ENCODE peak calls at places on chromosomes 2 and 18, in six cellular contexts. One of them, this sample, is unnamed.

GRCh38 chr2:69224495-69224803 is 162.6 kb downstream of the GFPT1 start:
- DNase-seq in NCI-H82: no peak
- DNase-seq in A549: no peak
- DNase-seq in tibial artery: no peak
- DNase-seq in erythroblast: no peak
- DNase-seq in T-helper 2 cell: no peak
- DNase-seq in this sample: no peak

GRCh38 chr2:164388511-164388910 is 232.8 kb downstream of the GRB14 start:
- DNase-seq in erythroblast: no peak
- DNase-seq in NCI-H82: no peak
- DNase-seq in A549: peak; percentile 3
- DNase-seq in T-helper 2 cell: no peak
- DNase-seq in tibial artery: no peak
- DNase-seq in this sample: peak; percentile 27

GRCh38 chr18:77223653-77224052 is 26.0 kb upstream of the GALR1 start:
- DNase-seq in A549: no peak
- DNase-seq in NCI-H82: no peak
- DNase-seq in tibial artery: no peak
- DNase-seq in T-helper 2 cell: no peak
- DNase-seq in erythroblast: no peak
- DNase-seq in this sample: peak; percentile 22

GRCh38 chr2:74597456-74597855 is 42.9 kb downstream of the DOK1 start:
- DNase-seq in tibial artery: no peak
- DNase-seq in T-helper 2 cell: no peak
- DNase-seq in NCI-H82: peak; percentile 88
- DNase-seq in erythroblast: no peak
- DNase-seq in A549: no peak
- DNase-seq in this sample: no peak

GRCh38 chr2:100185105-100185504 is 42.7 kb upstream of the AFF3 start:
- DNase-seq in tibial artery: no peak
- DNase-seq in NCI-H82: no peak
- DNase-seq in erythroblast: no peak
- DNase-seq in A549: no peak
- DNase-seq in T-helper 2 cell: no peak
- DNase-seq in this sample: no peak

GRCh38 chr2:45826889-45827635 is 175.6 kb downstream of the PRKCE start:
- DNase-seq in A549: no peak
- DNase-seq in NCI-H82: no peak
- DNase-seq in T-helper 2 cell: no peak
- DNase-seq in tibial artery: peak; percentile 77
- DNase-seq in erythroblast: no peak
- DNase-seq in this sample: no peak

GRCh38 chr2:151872468-151872867 is 44.2 kb upstream of the ARL5A start:
- DNase-seq in T-helper 2 cell: no peak
- DNase-seq in A549: no peak
- DNase-seq in tibial artery: no peak
- DNase-seq in NCI-H82: no peak
- DNase-seq in erythroblast: no peak
- DNase-seq in this sample: no peak

GRCh38 chr2:18077724-18078123 is 199.3 kb downstream of the KCNS3 start:
- DNase-seq in T-helper 2 cell: no peak
- DNase-seq in NCI-H82: peak; percentile 36
- DNase-seq in tibial artery: no peak
- DNase-seq in A549: no peak
- DNase-seq in erythroblast: no peak
- DNase-seq in this sample: peak; percentile 81

GRCh38 chr2:168726375-168726774 is 76.1 kb upstream of the NOSTRIN start:
- DNase-seq in A549: no peak
- DNase-seq in T-helper 2 cell: no peak
- DNase-seq in tibial artery: no peak
- DNase-seq in NCI-H82: no peak
- DNase-seq in erythroblast: no peak
- DNase-seq in this sample: no peak

GRCh38 chr2:227325824-227326195 is 759 bp downstream of the MFF start:
- DNase-seq in erythroblast: no peak
- DNase-seq in tibial artery: no peak
- DNase-seq in A549: peak; percentile 22
- DNase-seq in T-helper 2 cell: no peak
- DNase-seq in NCI-H82: peak; percentile 60
- DNase-seq in this sample: no peak

GRCh38 chr2:180577567-180577966 is 402.8 kb upstream of the UBE2E3 start:
- DNase-seq in T-helper 2 cell: no peak
- DNase-seq in A549: no peak
- DNase-seq in tibial artery: no peak
- DNase-seq in erythroblast: no peak
- DNase-seq in NCI-H82: no peak
- DNase-seq in this sample: no peak

GRCh38 chr2:184562532-184562931 is 35.8 kb upstream of the ZNF804A start:
- DNase-seq in T-helper 2 cell: no peak
- DNase-seq in erythroblast: no peak
- DNase-seq in A549: no peak
- DNase-seq in tibial artery: no peak
- DNase-seq in NCI-H82: no peak
- DNase-seq in this sample: peak; percentile 42

GRCh38 chr2:9699139-9699823 is 68.5 kb upstream of the YWHAQ start:
- DNase-seq in T-helper 2 cell: no peak
- DNase-seq in erythroblast: no peak
- DNase-seq in A549: peak; percentile 68
- DNase-seq in tibial artery: no peak
- DNase-seq in NCI-H82: no peak
- DNase-seq in this sample: peak; percentile 8

GRCh38 chr2:98123286-98123685 is 36.3 kb downstream of the VWA3B start:
- DNase-seq in erythroblast: no peak
- DNase-seq in NCI-H82: no peak
- DNase-seq in A549: no peak
- DNase-seq in T-helper 2 cell: no peak
- DNase-seq in tibial artery: no peak
- DNase-seq in this sample: peak; percentile 25

GRCh38 chr2:223921204-223921603 is 23.9 kb downstream of the WDFY1 start:
- DNase-seq in T-helper 2 cell: no peak
- DNase-seq in erythroblast: no peak
- DNase-seq in tibial artery: no peak
- DNase-seq in A549: no peak
- DNase-seq in NCI-H82: no peak
- DNase-seq in this sample: no peak